ENCODE peak calls at places on chromosomes 6 and 20, in seven cellular contexts. One of them, this sample, is unnamed.

GRCh38 chr6:65671922-65672321 is 35.1 kb downstream of the EYS start:
- DNase-seq in mammary epithelial cell: no peak
- DNase-seq in neural progenitor cell: no peak
- DNase-seq in astrocyte: no peak
- DNase-seq in PC-9: peak; percentile 8
- DNase-seq in hepatocyte: peak; percentile 13
- DNase-seq in HCT116: no peak
- DNase-seq in this sample: no peak

GRCh38 chr6:10391799-10392198 is 23.1 kb downstream of the TFAP2A start:
- DNase-seq in mammary epithelial cell: no peak
- DNase-seq in neural progenitor cell: no peak
- DNase-seq in astrocyte: no peak
- DNase-seq in PC-9: no peak
- DNase-seq in hepatocyte: no peak
- DNase-seq in HCT116: no peak
- DNase-seq in this sample: no peak

GRCh38 chr6:13767121-13767794 is 47.1 kb downstream of the MCUR1 start:
- DNase-seq in mammary epithelial cell: no peak
- DNase-seq in neural progenitor cell: peak; percentile 25
- DNase-seq in astrocyte: peak; percentile 32
- DNase-seq in PC-9: no peak
- DNase-seq in hepatocyte: peak; percentile 21
- DNase-seq in HCT116: no peak
- DNase-seq in this sample: peak; percentile 30

GRCh38 chr6:39905640-39905975 is 28.7 kb downstream of the MOCS1 start:
- DNase-seq in mammary epithelial cell: no peak
- DNase-seq in neural progenitor cell: no peak
- DNase-seq in astrocyte: no peak
- DNase-seq in PC-9: no peak
- DNase-seq in hepatocyte: no peak
- DNase-seq in HCT116: no peak
- DNase-seq in this sample: no peak

GRCh38 chr6:112651239-112651638 is 304.1 kb downstream of the RFPL4B start:
- DNase-seq in mammary epithelial cell: no peak
- DNase-seq in neural progenitor cell: no peak
- DNase-seq in astrocyte: no peak
- DNase-seq in PC-9: no peak
- DNase-seq in hepatocyte: no peak
- DNase-seq in HCT116: no peak
- DNase-seq in this sample: no peak

GRCh38 chr6:154951400-154952200 is 43.5 kb upstream of the TIAM2 start:
- DNase-seq in mammary epithelial cell: peak; percentile 30
- DNase-seq in neural progenitor cell: no peak
- DNase-seq in astrocyte: peak; percentile 41
- DNase-seq in PC-9: peak; percentile 18
- DNase-seq in hepatocyte: no peak
- DNase-seq in HCT116: no peak
- DNase-seq in this sample: no peak

GRCh38 chr6:135180458-135181332 is at the start of gene MYB:
- DNase-seq in mammary epithelial cell: peak; percentile 57
- DNase-seq in neural progenitor cell: peak; percentile 88
- DNase-seq in astrocyte: peak; percentile 20
- DNase-seq in PC-9: peak; percentile 73
- DNase-seq in hepatocyte: peak; percentile 79
- DNase-seq in HCT116: no peak
- DNase-seq in this sample: peak; percentile 82

GRCh38 chr6:34237316-34237721 is 646 bp downstream of the HMGA1 start:
- DNase-seq in mammary epithelial cell: no peak
- DNase-seq in neural progenitor cell: peak; percentile 57
- DNase-seq in astrocyte: no peak
- DNase-seq in PC-9: no peak
- DNase-seq in hepatocyte: peak; percentile 64
- DNase-seq in HCT116: no peak
- DNase-seq in this sample: peak; percentile 39

GRCh38 chr6:64520050-64520449 is 884.4 kb downstream of the PHF3 start:
- DNase-seq in mammary epithelial cell: peak; percentile 85
- DNase-seq in neural progenitor cell: no peak
- DNase-seq in astrocyte: peak; percentile 93
- DNase-seq in PC-9: no peak
- DNase-seq in hepatocyte: peak; percentile 52
- DNase-seq in HCT116: no peak
- DNase-seq in this sample: peak; percentile 2

GRCh38 chr6:17768388-17768787 is 61.7 kb upstream of the NUP153 start:
- DNase-seq in mammary epithelial cell: peak; percentile 14
- DNase-seq in neural progenitor cell: peak; percentile 52
- DNase-seq in astrocyte: peak; percentile 6
- DNase-seq in PC-9: no peak
- DNase-seq in hepatocyte: peak; percentile 49
- DNase-seq in HCT116: no peak
- DNase-seq in this sample: peak; percentile 23

GRCh38 chr6:103001724-103002123 is 1608.2 kb downstream of the GRIK2 start:
- DNase-seq in mammary epithelial cell: no peak
- DNase-seq in neural progenitor cell: no peak
- DNase-seq in astrocyte: no peak
- DNase-seq in PC-9: no peak
- DNase-seq in hepatocyte: no peak
- DNase-seq in HCT116: no peak
- DNase-seq in this sample: peak; percentile 29

GRCh38 chr6:90238663-90239542 is 57.7 kb downstream of the BACH2 start:
- DNase-seq in mammary epithelial cell: no peak
- DNase-seq in neural progenitor cell: no peak
- DNase-seq in astrocyte: no peak
- DNase-seq in PC-9: no peak
- DNase-seq in hepatocyte: no peak
- DNase-seq in HCT116: no peak
- DNase-seq in this sample: no peak

GRCh38 chr6:131159578-131159977 is 24.3 kb downstream of the AKAP7 start:
- DNase-seq in mammary epithelial cell: peak; percentile 87
- DNase-seq in neural progenitor cell: no peak
- DNase-seq in astrocyte: peak; percentile 83
- DNase-seq in PC-9: no peak
- DNase-seq in hepatocyte: no peak
- DNase-seq in HCT116: no peak
- DNase-seq in this sample: no peak

GRCh38 chr6:3566812-3567211 is 110.0 kb upstream of the SLC22A23 start:
- DNase-seq in mammary epithelial cell: peak; percentile 47
- DNase-seq in neural progenitor cell: no peak
- DNase-seq in astrocyte: peak; percentile 65
- DNase-seq in PC-9: no peak
- DNase-seq in hepatocyte: no peak
- DNase-seq in HCT116: no peak
- DNase-seq in this sample: no peak

GRCh38 chr6:168886964-168887363 is 366.7 kb downstream of the THBS2 start:
- DNase-seq in mammary epithelial cell: no peak
- DNase-seq in neural progenitor cell: no peak
- DNase-seq in astrocyte: no peak
- DNase-seq in PC-9: no peak
- DNase-seq in hepatocyte: no peak
- DNase-seq in HCT116: no peak
- DNase-seq in this sample: no peak

GRCh38 chr20:53899351-53900167 is 170.8 kb downstream of the BCAS1 start:
- DNase-seq in mammary epithelial cell: peak; percentile 96
- DNase-seq in neural progenitor cell: peak; percentile 62
- DNase-seq in astrocyte: peak; percentile 91
- DNase-seq in PC-9: peak; percentile 55
- DNase-seq in hepatocyte: no peak
- DNase-seq in HCT116: no peak
- DNase-seq in this sample: peak; percentile 93

GRCh38 chr6:21664263-21665081 is 70.9 kb downstream of the SOX4 start:
- DNase-seq in mammary epithelial cell: peak; percentile 14
- DNase-seq in neural progenitor cell: peak; percentile 79
- DNase-seq in astrocyte: peak; percentile 27
- DNase-seq in PC-9: peak; percentile 34
- DNase-seq in hepatocyte: peak; percentile 58
- DNase-seq in HCT116: no peak
- DNase-seq in this sample: peak; percentile 45

GRCh38 chr6:21666788-21667681 is 73.5 kb downstream of the SOX4 start:
- DNase-seq in mammary epithelial cell: no peak
- DNase-seq in neural progenitor cell: peak; percentile 87
- DNase-seq in astrocyte: peak; percentile 37
- DNase-seq in PC-9: no peak
- DNase-seq in hepatocyte: peak; percentile 15
- DNase-seq in HCT116: no peak
- DNase-seq in this sample: no peak

GRCh38 chr6:21665101-21665435 is 71.5 kb downstream of the SOX4 start:
- DNase-seq in mammary epithelial cell: no peak
- DNase-seq in neural progenitor cell: no peak
- DNase-seq in astrocyte: no peak
- DNase-seq in PC-9: no peak
- DNase-seq in hepatocyte: no peak
- DNase-seq in HCT116: no peak
- DNase-seq in this sample: peak; percentile 11

GRCh38 chr6:21665436-21666199 is 72.1 kb downstream of the SOX4 start:
- DNase-seq in mammary epithelial cell: no peak
- DNase-seq in neural progenitor cell: peak; percentile 80
- DNase-seq in astrocyte: no peak
- DNase-seq in PC-9: no peak
- DNase-seq in hepatocyte: peak; percentile 7
- DNase-seq in HCT116: no peak
- DNase-seq in this sample: no peak

GRCh38 chr6:21666200-21666671 is 72.7 kb downstream of the SOX4 start:
- DNase-seq in mammary epithelial cell: no peak
- DNase-seq in neural progenitor cell: peak; percentile 91
- DNase-seq in astrocyte: no peak
- DNase-seq in PC-9: no peak
- DNase-seq in hepatocyte: peak; percentile 32
- DNase-seq in HCT116: no peak
- DNase-seq in this sample: no peak
- TF ChIP-seq EZH2 in mammary epithelial cell: peak; percentile 10
- TF ChIP-seq EZH2 in neural progenitor cell: no peak
- TF ChIP-seq EZH2 in astrocyte: peak; percentile 19
- TF ChIP-seq EZH2 in PC-9: no peak
- TF ChIP-seq EZH2 in hepatocyte: no peak
- TF ChIP-seq EZH2 in HCT116: no peak
- TF ChIP-seq EZH2 in this sample: no peak

GRCh38 chr6:55668625-55669024 is 89.6 kb upstream of the HMGCLL1 start:
- DNase-seq in mammary epithelial cell: no peak
- DNase-seq in neural progenitor cell: no peak
- DNase-seq in astrocyte: peak; percentile 3
- DNase-seq in PC-9: no peak
- DNase-seq in hepatocyte: peak; percentile 25
- DNase-seq in HCT116: no peak
- DNase-seq in this sample: no peak

GRCh38 chr6:55669133-55669532 is 90.1 kb upstream of the HMGCLL1 start:
- DNase-seq in mammary epithelial cell: no peak
- DNase-seq in neural progenitor cell: no peak
- DNase-seq in astrocyte: no peak
- DNase-seq in PC-9: no peak
- DNase-seq in hepatocyte: no peak
- DNase-seq in HCT116: no peak
- DNase-seq in this sample: no peak

GRCh38 chr6:55666811-55667210 is 87.8 kb upstream of the HMGCLL1 start:
- DNase-seq in mammary epithelial cell: no peak
- DNase-seq in neural progenitor cell: no peak
- DNase-seq in astrocyte: no peak
- DNase-seq in PC-9: no peak
- DNase-seq in hepatocyte: peak; percentile 51
- DNase-seq in HCT116: no peak
- DNase-seq in this sample: no peak

GRCh38 chr6:55674672-55675071 is 95.7 kb upstream of the HMGCLL1 start:
- DNase-seq in mammary epithelial cell: no peak
- DNase-seq in neural progenitor cell: no peak
- DNase-seq in astrocyte: no peak
- DNase-seq in PC-9: no peak
- DNase-seq in hepatocyte: no peak
- DNase-seq in HCT116: no peak
- DNase-seq in this sample: peak; percentile 16

GRCh38 chr6:55670850-55671413 is 91.9 kb upstream of the HMGCLL1 start:
- DNase-seq in mammary epithelial cell: no peak
- DNase-seq in neural progenitor cell: peak; percentile 9
- DNase-seq in astrocyte: no peak
- DNase-seq in PC-9: no peak
- DNase-seq in hepatocyte: no peak
- DNase-seq in HCT116: no peak
- DNase-seq in this sample: no peak
- TF ChIP-seq EZH2 in mammary epithelial cell: no peak
- TF ChIP-seq EZH2 in neural progenitor cell: no peak
- TF ChIP-seq EZH2 in astrocyte: no peak
- TF ChIP-seq EZH2 in PC-9: no peak
- TF ChIP-seq EZH2 in hepatocyte: no peak
- TF ChIP-seq EZH2 in HCT116: no peak
- TF ChIP-seq EZH2 in this sample: no peak

GRCh38 chr6:156935000-156935399 is 157.8 kb downstream of the ARID1B start:
- DNase-seq in mammary epithelial cell: no peak
- DNase-seq in neural progenitor cell: no peak
- DNase-seq in astrocyte: no peak
- DNase-seq in PC-9: no peak
- DNase-seq in hepatocyte: no peak
- DNase-seq in HCT116: no peak
- DNase-seq in this sample: no peak
- TF ChIP-seq EZH2 in mammary epithelial cell: no peak
- TF ChIP-seq EZH2 in neural progenitor cell: no peak
- TF ChIP-seq EZH2 in astrocyte: no peak
- TF ChIP-seq EZH2 in PC-9: no peak
- TF ChIP-seq EZH2 in hepatocyte: no peak
- TF ChIP-seq EZH2 in HCT116: no peak
- TF ChIP-seq EZH2 in this sample: no peak

GRCh38 chr6:129134535-129134934 is 251.6 kb downstream of the LAMA2 start:
- DNase-seq in mammary epithelial cell: no peak
- DNase-seq in neural progenitor cell: no peak
- DNase-seq in astrocyte: no peak
- DNase-seq in PC-9: no peak
- DNase-seq in hepatocyte: no peak
- DNase-seq in HCT116: no peak
- DNase-seq in this sample: no peak

GRCh38 chr6:129136751-129137150 is 253.8 kb downstream of the LAMA2 start:
- DNase-seq in mammary epithelial cell: no peak
- DNase-seq in neural progenitor cell: no peak
- DNase-seq in astrocyte: no peak
- DNase-seq in PC-9: no peak
- DNase-seq in hepatocyte: no peak
- DNase-seq in HCT116: no peak
- DNase-seq in this sample: no peak

GRCh38 chr6:129138739-129139405 is 255.9 kb downstream of the LAMA2 start:
- DNase-seq in mammary epithelial cell: no peak
- DNase-seq in neural progenitor cell: no peak
- DNase-seq in astrocyte: no peak
- DNase-seq in PC-9: no peak
- DNase-seq in hepatocyte: no peak
- DNase-seq in HCT116: no peak
- DNase-seq in this sample: no peak

GRCh38 chr6:129133770-129134192 is 250.8 kb downstream of the LAMA2 start:
- DNase-seq in mammary epithelial cell: no peak
- DNase-seq in neural progenitor cell: no peak
- DNase-seq in astrocyte: peak; percentile 53
- DNase-seq in PC-9: no peak
- DNase-seq in hepatocyte: no peak
- DNase-seq in HCT116: no peak
- DNase-seq in this sample: no peak

GRCh38 chr6:129135421-129135820 is 252.5 kb downstream of the LAMA2 start:
- DNase-seq in mammary epithelial cell: no peak
- DNase-seq in neural progenitor cell: no peak
- DNase-seq in astrocyte: no peak
- DNase-seq in PC-9: no peak
- DNase-seq in hepatocyte: no peak
- DNase-seq in HCT116: no peak
- DNase-seq in this sample: no peak
- TF ChIP-seq EZH2 in mammary epithelial cell: no peak
- TF ChIP-seq EZH2 in neural progenitor cell: no peak
- TF ChIP-seq EZH2 in astrocyte: no peak
- TF ChIP-seq EZH2 in PC-9: no peak
- TF ChIP-seq EZH2 in hepatocyte: no peak
- TF ChIP-seq EZH2 in HCT116: no peak
- TF ChIP-seq EZH2 in this sample: no peak

This sample was measured in A673.